ENCODE peak calls at places on chromosomes 6 and 20, in four cellular contexts. G is hepatocyte, W is stomach, M is aorta. H is an unnamed sample. For H3K4me1, the result is how much of the 10 kb centered on the place peaks cover.

GRCh38 chr20:53872561-53873248 is 197.7 kb downstream of the BCAS1 start:
- DNase-seq in G (no peak), W (no peak), M (no peak), H (no peak)

GRCh38 chr6:136547336-136547735 is 2.9 kb downstream of the MAP7 start:
- DNase-seq in G (peak), W (no peak), M (no peak), H (no peak)

GRCh38 chr6:5126214-5126613 is 41.1 kb downstream of the PPP1R3G start:
- DNase-seq in G (no peak), W (no peak), M (no peak), H (no peak)

GRCh38 chr6:81816387-81816786 is 63.9 kb upstream of the TENT5A start:
- DNase-seq in G (no peak), W (no peak), M (no peak), H (no peak)

GRCh38 chr20:16349518-16350295 is 223.5 kb downstream of the KIF16B start:
- DNase-seq in G (no peak), W (no peak), M (no peak), H (no peak)

GRCh38 chr6:44128020-44128917 is 915 bp downstream of the TMEM63B start:
- DNase-seq in G (peak), W (peak), M (peak), H (no peak)

GRCh38 chr6:125511809-125512341 is 210.1 kb upstream of the HDDC2 start:
- DNase-seq in G (no peak), W (no peak), M (no peak), H (no peak)

GRCh38 chr6:139091859-139092258 is 43.0 kb upstream of the HECA start:
- DNase-seq in G (no peak), W (no peak), M (no peak), H (no peak)

GRCh38 chr6:16758163-16758975 is 2.9 kb downstream of the ATXN1 start:
- DNase-seq in G (peak), W (no peak), M (no peak), H (no peak)

GRCh38 chr6:149235130-149235561 is 82.4 kb upstream of the TAB2 start:
- DNase-seq in G (peak), W (no peak), M (no peak), H (no peak)

GRCh38 chr6:134546962-134547645 is 229.2 kb upstream of the SGK1 start:
- DNase-seq in G (no peak), W (no peak), M (no peak), H (no peak)

GRCh38 chr20:8602389-8603116 is 466.3 kb upstream of the PLCB4 start:
- DNase-seq in G (no peak), W (no peak), M (no peak), H (no peak)

GRCh38 chr6:159169557-159170332 is 545 bp downstream of the FNDC1 start:
- DNase-seq in G (peak), W (no peak), M (peak), H (peak)

GRCh38 chr6:95230071-95230740 is 347.1 kb upstream of the MANEA start:
- DNase-seq in G (no peak), W (no peak), M (no peak), H (no peak)

GRCh38 chr20:38427655-38428023 is 7.5 kb downstream of the SNHG17 start:
- DNase-seq in G (no peak), W (no peak), M (no peak), H (no peak)

GRCh38 chr6:63272397-63272796 is 47.4 kb downstream of the LGSN start:
- DNase-seq in G (peak), W (no peak), M (no peak), H (no peak)

GRCh38 chr6:69887714-69888345 is 21.5 kb downstream of the COL19A1 start:
- DNase-seq in G (no peak), W (no peak), M (no peak), H (no peak)

GRCh38 chr6:43310624-43311023 is 2.0 kb upstream of the CRIP3 start:
- DNase-seq in G (no peak), W (no peak), M (no peak), H (no peak)

GRCh38 chr6:165799736-165800135 is 136.7 kb upstream of the PDE10A start:
- DNase-seq in G (no peak), W (no peak), M (no peak), H (no peak)

GRCh38 chr6:89375427-89375868 is 22.9 kb upstream of the UBE2J1 start:
- DNase-seq in G (peak), W (peak), M (no peak), H (no peak)

GRCh38 chr20:45365444-45365970 is 2.6 kb downstream of the SYS1 start:
- DNase-seq in G (no peak), W (no peak), M (no peak), H (no peak)

GRCh38 chr20:45368221-45368980 is 5.4 kb downstream of the SYS1 start:
- DNase-seq in G (no peak), W (no peak), M (no peak), H (no peak)

GRCh38 chr20:45366631-45367030 is 3.7 kb downstream of the SYS1 start:
- DNase-seq in G (no peak), W (no peak), M (no peak), H (no peak)

GRCh38 chr20:45366192-45366591 is 3.2 kb downstream of the SYS1 start:
- DNase-seq in G (no peak), W (no peak), M (no peak), H (no peak)

DNA sequence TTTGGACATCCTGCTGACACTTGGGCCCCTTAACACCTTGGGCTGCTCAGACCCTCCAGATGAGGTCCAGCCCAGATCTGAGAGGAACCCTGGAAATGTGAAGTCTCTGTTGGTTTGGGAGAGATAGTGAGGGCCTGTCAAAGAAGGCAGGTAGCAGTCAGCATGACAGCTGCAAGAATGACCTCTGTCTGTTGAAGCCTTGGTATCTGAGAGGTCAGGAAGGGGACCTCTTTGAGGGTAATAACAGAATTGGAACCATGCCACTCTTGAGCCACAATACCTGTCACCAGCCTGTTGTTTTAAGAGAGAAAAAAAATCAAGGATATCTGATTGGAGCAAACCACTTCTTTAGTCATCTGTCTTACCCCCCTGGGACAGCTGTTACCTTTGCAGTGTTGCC is 4.2 kb downstream of the SYS1 start:
- DNase-seq in G (no peak), W (no peak), M (no peak), H (no peak)
- H3K4me3 ChIP-seq in G (no peak), W (no peak), M (no peak), H (no peak)

DNA sequence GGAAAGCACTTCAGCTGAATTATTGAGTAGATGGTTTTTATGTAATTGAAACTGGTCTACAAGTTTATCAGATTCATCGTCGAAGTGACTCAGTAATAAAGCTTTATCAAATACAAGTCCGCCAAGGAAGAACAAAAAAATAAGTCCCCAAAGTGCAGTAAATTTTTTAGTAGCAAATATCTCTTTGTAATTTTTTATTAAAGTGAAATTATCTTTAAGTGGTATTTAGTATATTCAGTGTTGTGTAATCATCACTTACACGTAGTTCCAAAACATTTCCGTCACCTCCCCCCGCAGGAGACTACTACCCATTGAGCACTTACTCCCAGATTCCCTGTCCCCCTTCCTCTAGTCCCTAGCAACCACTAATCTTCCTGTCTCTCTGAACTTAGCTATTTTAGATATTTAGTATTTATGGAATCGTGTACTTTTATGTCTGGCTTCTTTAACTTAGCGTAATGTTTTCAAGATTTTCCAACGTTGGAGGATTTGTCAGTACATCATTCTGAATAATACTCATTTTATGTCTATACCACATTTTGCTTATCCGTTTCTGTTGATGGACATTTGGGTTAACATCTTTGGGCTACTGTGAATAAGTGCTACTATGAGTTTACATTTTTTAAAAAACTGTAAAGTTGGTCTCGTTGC is 1.1 kb downstream of the SRSF3 start:
- DNase-seq in G (no peak), W (no peak), M (no peak), H (no peak)
- H3K4me1 ChIP-seq in G (under half), W (under half), M (under half), H (half or more)

DNA sequence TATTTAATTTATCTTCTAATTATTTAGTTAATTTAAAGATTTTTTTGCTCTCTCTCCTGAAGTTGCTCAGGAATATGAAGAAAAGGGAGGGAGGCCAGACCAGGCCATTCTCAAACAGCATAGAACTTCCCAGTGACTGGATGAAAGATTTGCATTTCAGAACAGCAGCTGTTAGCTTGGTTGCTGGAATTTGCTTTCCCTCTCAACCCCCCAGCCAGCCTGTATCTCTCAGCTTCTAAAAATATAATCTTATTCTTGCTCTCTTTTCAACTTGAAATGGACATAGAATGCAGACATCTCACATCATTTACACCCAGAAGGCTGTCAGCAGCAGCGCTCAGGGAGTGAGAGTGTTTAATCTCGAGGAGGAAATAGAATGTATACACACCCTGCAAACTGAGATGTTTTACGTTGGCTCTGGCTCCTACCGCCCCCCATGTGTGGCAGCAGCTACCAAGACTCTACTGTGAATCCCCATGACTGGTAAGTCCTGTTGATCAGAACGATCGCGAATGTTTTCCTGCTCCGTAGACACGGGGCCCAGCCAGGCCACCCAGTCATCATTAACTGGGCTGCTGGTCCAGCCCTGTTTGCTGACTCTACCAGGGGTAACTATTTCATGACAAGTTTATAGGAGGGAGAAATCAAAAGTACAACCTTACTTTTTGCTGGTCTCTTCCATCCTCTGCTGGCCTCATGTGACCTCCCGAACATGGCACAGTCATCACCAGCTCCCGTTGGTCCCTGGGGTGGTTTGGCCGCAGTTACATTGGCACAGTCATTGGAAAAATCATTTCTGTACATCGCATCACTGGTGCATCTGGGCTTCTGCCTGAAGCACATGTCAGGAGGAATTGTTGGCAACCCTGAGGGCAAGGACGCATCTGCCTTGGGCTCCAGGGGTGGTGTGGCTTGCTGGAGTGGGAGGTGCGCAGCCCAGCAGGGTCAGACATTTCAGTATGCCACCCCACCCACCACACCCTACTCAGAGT is 163.2 kb upstream of the SLC24A3 start:
- DNase-seq in G (no peak), W (no peak), M (no peak), H (no peak)
- H3K4me3 ChIP-seq in G (no peak), W (no peak), M (no peak), H (no peak)

GRCh38 chr6:107123501-107123900 is 8.2 kb upstream of the BEND3 start:
- DNase-seq in G (no peak), W (no peak), M (no peak), H (no peak)
- H3K4me1 ChIP-seq in G (under half), W (under half), M (under half), H (under half)